ENCODE peak calls at places on chromosomes 3 and 15, in seven cellular contexts. A, R, Y, E, W, F and L are unnamed samples.

GRCh38 chr3:10173926-10174435 is 9.3 kb downstream of the IRAK2 start:
- DNase-seq in W (peak; percentile 97), E (peak; percentile 87), R (peak; percentile 38), A (peak; percentile 84), F (no peak), Y (peak; percentile 90), L (no peak)

GRCh38 chr3:17664923-17665322 is 77.5 kb downstream of the TBC1D5 start:
- DNase-seq in F (no peak), W (no peak), Y (no peak), A (no peak), R (no peak), E (no peak), L (no peak)

GRCh38 chr3:2579206-2579605 is 480.5 kb downstream of the CNTN4 start:
- DNase-seq in W (no peak), A (no peak), Y (no peak), E (no peak), R (no peak), F (no peak), L (no peak)

GRCh38 chr3:96465521-96465920 is 348.9 kb upstream of the EPHA6 start:
- DNase-seq in F (no peak), Y (no peak), E (no peak), W (no peak), A (no peak), R (no peak), L (no peak)

GRCh38 chr15:71752604-71753289 is 57.6 kb upstream of the NR2E3 start:
- DNase-seq in A (no peak), E (no peak), R (no peak), F (no peak), Y (peak; percentile 97), W (peak; percentile 95), L (no peak)

GRCh38 chr15:59147666-59148065 is 42.7 kb downstream of the CCNB2 start:
- DNase-seq in E (no peak), W (no peak), R (no peak), Y (no peak), A (no peak), F (no peak), L (no peak)

GRCh38 chr3:42501681-42502428 is 588 bp upstream of the VIPR1 start:
- DNase-seq in F (no peak), E (peak; percentile 84), R (no peak), A (peak; percentile 70), W (peak; percentile 61), Y (peak; percentile 26), L (peak; percentile 46)

GRCh38 chr3:9400626-9401025 is 3.2 kb downstream of the SETD5 start:
- DNase-seq in R (no peak), Y (no peak), F (no peak), E (no peak), A (no peak), W (no peak), L (no peak)

GRCh38 chr15:67089218-67090193 is 24.1 kb downstream of the SMAD3 start:
- DNase-seq in E (no peak), A (no peak), R (no peak), Y (no peak), W (no peak), F (no peak), L (no peak)

GRCh38 chr3:54159917-54160316 is 37.6 kb downstream of the CACNA2D3 start:
- DNase-seq in F (no peak), A (no peak), Y (no peak), E (peak; percentile 7), W (peak; percentile 49), R (no peak), L (no peak)

GRCh38 chr3:134365766-134366065 is 8.5 kb downstream of the AMOTL2 start:
- DNase-seq in E (peak; percentile 57), W (no peak), R (no peak), A (no peak), Y (no peak), F (no peak), L (no peak)

GRCh38 chr15:58222698-58223097 is 84.5 kb downstream of the AQP9 start:
- DNase-seq in E (no peak), A (no peak), R (no peak), W (no peak), Y (no peak), F (no peak), L (no peak)

GRCh38 chr3:173913397-173913796 is 515.9 kb downstream of the NLGN1 start:
- DNase-seq in E (no peak), A (no peak), F (no peak), Y (peak; percentile 9), W (peak; percentile 62), R (no peak), L (no peak)